ENCODE peak calls at places on chromosomes 6 and 20, in four cellular contexts. One of them, this sample, is unnamed.

GRCh38 chr6:157224957-157225574 is 98.3 kb downstream of the TMEM242 start:
- DNase-seq in cardiac muscle cell: no peak
- DNase-seq in uterus: no peak
- DNase-seq in OCI-LY7: no peak
- DNase-seq in this sample: no peak

GRCh38 chr20:9506337-9506821 is 8.0 kb upstream of the LAMP5 start:
- DNase-seq in OCI-LY7: no peak
- DNase-seq in uterus: no peak
- DNase-seq in cardiac muscle cell: no peak
- DNase-seq in this sample: no peak

GRCh38 chr6:36235309-36235708 is 34.6 kb upstream of the PNPLA1 start:
- DNase-seq in uterus: no peak
- DNase-seq in OCI-LY7: no peak
- DNase-seq in cardiac muscle cell: no peak
- DNase-seq in this sample: no peak

GRCh38 chr6:87660226-87660886 is 41.7 kb downstream of the AKIRIN2 start:
- DNase-seq in cardiac muscle cell: peak
- DNase-seq in OCI-LY7: no peak
- DNase-seq in uterus: no peak
- DNase-seq in this sample: no peak

GRCh38 chr6:114735118-114735730 is 392.4 kb upstream of the HS3ST5 start:
- DNase-seq in OCI-LY7: no peak
- DNase-seq in cardiac muscle cell: no peak
- DNase-seq in uterus: no peak
- DNase-seq in this sample: no peak

GRCh38 chr6:108175176-108175591 is 9.4 kb downstream of the NR2E1 start:
- DNase-seq in cardiac muscle cell: no peak
- DNase-seq in uterus: no peak
- DNase-seq in OCI-LY7: no peak
- DNase-seq in this sample: no peak

GRCh38 chr20:57659789-57660509 is 39.7 kb upstream of the ZBP1 start:
- DNase-seq in OCI-LY7: no peak
- DNase-seq in uterus: peak
- DNase-seq in cardiac muscle cell: no peak
- DNase-seq in this sample: no peak

GRCh38 chr6:53734473-53735299 is 60.1 kb upstream of the LRRC1 start:
- DNase-seq in cardiac muscle cell: peak
- DNase-seq in uterus: no peak
- DNase-seq in OCI-LY7: peak
- DNase-seq in this sample: peak

GRCh38 chr6:25504661-25505060 is 147.4 kb upstream of the SCGN start:
- DNase-seq in OCI-LY7: no peak
- DNase-seq in uterus: no peak
- DNase-seq in cardiac muscle cell: no peak
- DNase-seq in this sample: no peak

GRCh38 chr6:683742-684440 is 9.0 kb downstream of the EXOC2 start:
- DNase-seq in cardiac muscle cell: peak
- DNase-seq in OCI-LY7: no peak
- DNase-seq in uterus: no peak
- DNase-seq in this sample: peak

GRCh38 chr20:286508-286907 is 4.0 kb downstream of the C20orf96 start:
- DNase-seq in OCI-LY7: no peak
- DNase-seq in uterus: no peak
- DNase-seq in cardiac muscle cell: no peak
- DNase-seq in this sample: no peak

GRCh38 chr20:288956-289692 is 1.4 kb downstream of the C20orf96 start:
- DNase-seq in uterus: no peak
- DNase-seq in OCI-LY7: no peak
- DNase-seq in cardiac muscle cell: no peak
- DNase-seq in this sample: no peak

GRCh38 chr20:289693-290080 is 863 bp downstream of the C20orf96 start:
- DNase-seq in cardiac muscle cell: peak
- DNase-seq in OCI-LY7: no peak
- DNase-seq in uterus: no peak
- DNase-seq in this sample: no peak

GRCh38 chr20:294602-295001 is 2.8 kb upstream of the ZCCHC3 start:
- DNase-seq in uterus: no peak
- DNase-seq in OCI-LY7: no peak
- DNase-seq in cardiac muscle cell: no peak
- DNase-seq in this sample: no peak

DNA sequence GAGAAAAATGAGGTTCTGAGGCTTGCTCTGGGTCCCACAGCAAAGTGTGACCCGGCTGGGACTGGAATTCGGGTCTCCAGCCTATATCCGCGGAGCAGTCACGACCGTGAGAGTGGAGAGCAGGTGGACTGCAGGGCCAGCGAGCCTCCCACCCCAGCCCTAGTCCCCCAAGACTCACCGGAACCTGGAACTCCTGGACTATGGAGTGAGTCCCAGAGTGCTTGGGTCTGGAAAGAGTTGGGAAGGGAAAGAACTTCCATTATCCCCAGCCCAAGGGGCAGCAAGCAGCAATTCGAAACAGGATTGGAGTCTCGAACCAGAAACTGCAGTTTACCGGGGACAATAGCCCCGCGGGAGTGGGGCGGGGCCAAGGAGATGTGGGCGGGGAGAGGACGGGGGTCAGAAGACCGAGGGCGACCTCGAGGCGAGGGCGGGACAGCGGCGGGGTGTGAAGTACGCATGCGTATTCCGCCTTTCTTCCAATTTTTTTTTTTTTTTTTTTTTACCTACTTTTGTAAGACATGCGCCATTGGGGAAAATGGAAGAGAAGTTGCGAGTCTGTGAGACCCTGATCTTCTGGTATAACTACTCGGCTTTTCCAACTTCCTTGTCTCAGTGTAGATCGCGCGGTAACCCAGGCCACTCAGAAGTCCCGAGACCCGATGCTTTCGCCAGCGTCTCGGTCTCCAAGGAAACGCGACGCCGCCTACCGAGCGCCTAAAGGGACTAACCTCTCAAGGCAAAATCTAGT is at the start of gene C20orf96:
- DNase-seq in cardiac muscle cell: peak
- DNase-seq in OCI-LY7: peak
- DNase-seq in uterus: peak
- DNase-seq in this sample: peak
- TF ChIP-seq CTCF in cardiac muscle cell: peak
- TF ChIP-seq CTCF in OCI-LY7: peak
- TF ChIP-seq CTCF in uterus: peak
- TF ChIP-seq CTCF in this sample: peak

GRCh38 chr6:30672445-30673253 is at the start of gene DHX16:
- DNase-seq in OCI-LY7: peak
- DNase-seq in cardiac muscle cell: peak
- DNase-seq in uterus: peak
- DNase-seq in this sample: peak

GRCh38 chr6:30664994-30665767 is 7.6 kb downstream of the DHX16 start:
- DNase-seq in OCI-LY7: no peak
- DNase-seq in cardiac muscle cell: no peak
- DNase-seq in uterus: no peak
- DNase-seq in this sample: no peak

GRCh38 chr6:30676660-30677270 is 4.0 kb upstream of the DHX16 start:
- DNase-seq in uterus: no peak
- DNase-seq in cardiac muscle cell: no peak
- DNase-seq in OCI-LY7: no peak
- DNase-seq in this sample: no peak

DNA sequence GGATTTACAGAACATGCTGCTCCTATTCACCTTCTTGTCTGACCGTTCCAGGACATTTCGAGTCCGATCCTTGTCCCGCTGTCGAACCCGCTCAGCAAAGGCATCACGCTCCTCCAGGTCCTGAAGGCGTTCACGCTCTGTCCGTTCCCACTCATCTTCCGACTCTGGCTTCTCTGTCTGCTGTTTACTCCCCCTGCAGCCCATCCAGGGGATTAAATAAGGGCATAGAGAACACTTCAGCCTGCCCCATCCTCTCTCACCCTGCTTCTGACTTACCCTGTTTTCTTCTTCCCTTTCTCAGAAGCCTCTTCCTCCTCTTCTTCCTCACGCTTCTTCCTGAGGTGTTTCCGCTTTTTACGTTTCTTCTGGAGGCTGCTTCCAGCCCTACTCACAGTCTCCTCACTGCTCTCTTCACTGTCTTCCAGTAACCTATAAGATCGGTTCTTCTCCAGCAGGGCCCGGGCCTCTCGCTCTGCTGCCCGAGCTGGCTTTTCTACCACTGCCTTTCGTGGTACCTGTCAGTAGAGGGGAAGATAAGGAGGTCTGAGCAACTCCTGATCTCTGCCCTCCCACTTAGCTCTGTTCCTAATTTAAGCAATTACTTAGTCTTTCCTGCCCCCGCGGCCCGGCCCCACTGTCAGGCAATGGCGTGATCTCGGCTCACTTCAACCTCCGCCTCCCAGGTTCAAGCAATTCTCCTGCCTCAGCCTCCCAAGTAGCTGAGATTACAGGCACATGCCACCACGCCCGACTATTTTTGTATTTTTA is 1.9 kb downstream of the DHX16 start:
- DNase-seq in OCI-LY7: no peak
- DNase-seq in cardiac muscle cell: no peak
- DNase-seq in uterus: no peak
- DNase-seq in this sample: no peak
- TF ChIP-seq CTCF in OCI-LY7: peak
- TF ChIP-seq CTCF in cardiac muscle cell: peak
- TF ChIP-seq CTCF in uterus: no peak
- TF ChIP-seq CTCF in this sample: peak

GRCh38 chr20:50336631-50337030 is 146.0 kb downstream of the CEBPB start:
- DNase-seq in cardiac muscle cell: no peak
- DNase-seq in OCI-LY7: no peak
- DNase-seq in uterus: no peak
- DNase-seq in this sample: no peak

GRCh38 chr20:50340586-50340985 is 150.0 kb downstream of the CEBPB start:
- DNase-seq in OCI-LY7: no peak
- DNase-seq in uterus: peak
- DNase-seq in cardiac muscle cell: no peak
- DNase-seq in this sample: no peak

GRCh38 chr20:50337521-50338466 is 147.2 kb downstream of the CEBPB start:
- DNase-seq in uterus: no peak
- DNase-seq in cardiac muscle cell: no peak
- DNase-seq in OCI-LY7: no peak
- DNase-seq in this sample: no peak

GRCh38 chr20:50339196-50339901 is 148.7 kb downstream of the CEBPB start:
- DNase-seq in uterus: peak
- DNase-seq in OCI-LY7: no peak
- DNase-seq in cardiac muscle cell: peak
- DNase-seq in this sample: no peak

DNA sequence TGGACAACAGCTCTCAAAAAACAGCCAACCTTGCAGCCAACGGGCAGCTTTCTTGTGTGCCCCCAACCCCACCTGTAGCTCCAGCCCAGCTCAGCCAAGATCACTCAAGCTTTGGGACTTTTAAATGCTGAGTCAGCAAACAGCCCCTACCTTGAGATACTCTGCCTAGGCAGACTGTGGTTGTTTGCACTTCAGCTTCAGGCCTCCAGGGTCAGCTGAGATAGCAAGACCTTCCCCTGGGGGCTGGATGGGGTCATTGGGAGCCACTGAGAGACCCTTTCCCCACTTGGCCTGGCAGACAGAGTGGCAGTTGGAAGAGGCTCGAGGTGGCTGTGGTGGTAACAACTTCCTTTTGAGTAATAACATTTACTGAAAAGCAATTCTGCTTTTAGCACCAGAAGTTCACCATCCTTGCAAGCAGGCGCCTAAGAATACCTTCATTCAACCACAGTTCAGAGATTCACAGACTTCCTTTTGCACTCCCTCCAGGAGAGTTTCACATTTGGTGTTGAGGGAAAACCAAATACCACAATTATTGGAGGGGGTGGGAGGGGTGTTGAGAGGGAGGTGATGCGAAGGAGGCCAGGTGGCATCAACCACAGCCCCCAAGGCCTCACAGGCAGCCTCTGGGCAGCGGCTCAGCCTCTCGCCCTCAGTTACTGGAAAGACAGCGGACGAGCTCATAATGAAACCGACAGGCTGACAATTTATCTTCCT is 148.0 kb downstream of the CEBPB start:
- DNase-seq in uterus: no peak
- DNase-seq in OCI-LY7: no peak
- DNase-seq in cardiac muscle cell: peak
- DNase-seq in this sample: no peak
- TF ChIP-seq CTCF in uterus: no peak
- TF ChIP-seq CTCF in OCI-LY7: no peak
- TF ChIP-seq CTCF in cardiac muscle cell: no peak
- TF ChIP-seq CTCF in this sample: no peak

GRCh38 chr6:90860822-90861601 is 274.1 kb upstream of the MAP3K7 start:
- DNase-seq in OCI-LY7: peak
- DNase-seq in cardiac muscle cell: peak
- DNase-seq in uterus: no peak
- DNase-seq in this sample: no peak
- TF ChIP-seq CTCF in OCI-LY7: peak
- TF ChIP-seq CTCF in cardiac muscle cell: no peak
- TF ChIP-seq CTCF in uterus: no peak
- TF ChIP-seq CTCF in this sample: peak

DNA sequence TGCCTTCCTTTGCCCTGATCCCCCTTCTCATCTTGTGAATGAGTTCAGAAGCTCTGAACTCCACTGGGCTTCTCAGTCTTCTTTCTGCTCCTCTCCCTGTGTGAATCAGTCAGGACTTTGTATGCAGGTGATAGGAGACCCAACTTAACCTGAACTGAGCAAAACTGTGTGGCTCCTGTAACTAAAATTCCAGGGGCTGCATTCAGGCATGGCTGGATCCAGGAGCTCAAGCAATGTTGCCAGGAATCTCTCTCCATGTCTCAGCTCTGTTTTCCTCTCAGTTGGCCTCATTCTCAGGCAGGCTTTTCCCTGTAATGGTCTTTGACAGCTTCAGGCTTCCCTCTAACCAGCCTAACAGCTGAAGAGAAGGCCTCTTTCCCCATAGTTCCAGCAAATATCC is 50.9 kb upstream of the ZNFX1 start:
- DNase-seq in uterus: no peak
- DNase-seq in OCI-LY7: no peak
- DNase-seq in cardiac muscle cell: no peak
- DNase-seq in this sample: no peak
- TF ChIP-seq CTCF in uterus: no peak
- TF ChIP-seq CTCF in OCI-LY7: no peak
- TF ChIP-seq CTCF in cardiac muscle cell: no peak
- TF ChIP-seq CTCF in this sample: no peak

DNA sequence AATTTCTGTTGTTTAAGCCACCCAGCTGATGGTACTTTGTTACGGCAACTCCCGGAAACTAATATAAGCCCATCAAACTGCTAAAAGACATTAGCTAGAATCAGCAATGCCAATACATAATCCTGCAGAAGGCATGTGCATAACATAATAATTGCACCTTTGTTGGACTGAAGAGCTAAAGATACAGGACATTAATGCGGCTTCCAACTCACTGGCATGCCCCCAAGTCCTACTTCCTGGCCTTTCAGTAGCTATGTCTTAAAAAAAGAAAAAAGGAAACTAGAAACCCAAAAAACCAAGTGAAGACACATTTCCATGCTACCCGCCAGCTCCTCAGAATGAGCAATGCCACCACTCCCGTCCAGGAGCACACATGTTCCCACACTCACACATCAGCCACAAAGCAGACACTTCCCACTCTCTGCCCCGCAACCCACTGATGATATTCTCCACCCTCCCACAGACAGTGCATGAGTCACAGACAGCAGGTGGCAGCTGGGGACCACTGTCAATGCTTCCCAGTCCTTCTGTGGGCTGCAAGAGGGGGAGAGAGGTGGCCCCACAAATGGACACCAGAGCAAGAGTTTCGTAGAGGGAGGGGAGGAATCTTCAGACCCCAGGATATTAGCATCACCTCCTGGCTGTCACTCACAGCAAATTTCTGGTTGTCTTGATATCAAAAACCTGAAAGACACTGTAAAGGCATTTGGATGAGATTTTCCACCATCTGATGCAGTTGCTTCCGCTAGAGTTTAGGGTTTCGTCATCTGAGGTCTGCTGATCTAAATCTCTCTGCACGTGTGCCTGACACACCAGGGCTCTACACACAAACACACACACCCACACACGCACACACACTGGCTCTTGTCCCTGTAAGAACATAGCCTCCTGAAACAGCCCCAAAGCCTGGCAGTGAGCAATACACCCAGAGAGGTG is 32.8 kb downstream of the GFOD1 start:
- DNase-seq in uterus: peak
- DNase-seq in OCI-LY7: peak
- DNase-seq in cardiac muscle cell: peak
- DNase-seq in this sample: no peak
- TF ChIP-seq CTCF in uterus: no peak
- TF ChIP-seq CTCF in OCI-LY7: peak
- TF ChIP-seq CTCF in cardiac muscle cell: no peak
- TF ChIP-seq CTCF in this sample: no peak

This sample was measured in neural crest cell.